ENCODE peak calls at places on chromosomes 7 and 10, in nine cellular contexts. One of them, this sample, is unnamed.

GRCh38 chr7:2018786-2019692 is 213.7 kb downstream of the MAD1L1 start:
- DNase-seq in WTC11: no peak
- DNase-seq in sigmoid colon: peak; percentile 71
- DNase-seq in A673: peak; percentile 67
- DNase-seq in B cell: peak; percentile 77
- DNase-seq in right lobe of liver: peak; percentile 30
- DNase-seq in AG10803: peak; percentile 81
- DNase-seq in GM23338: no peak
- DNase-seq in glutamatergic neuron: no peak
- DNase-seq in this sample: no peak

GRCh38 chr7:8442814-8443304 is 9.4 kb downstream of the NXPH1 start:
- DNase-seq in A673: peak; percentile 31
- DNase-seq in B cell: no peak
- DNase-seq in AG10803: peak; percentile 3
- DNase-seq in sigmoid colon: no peak
- DNase-seq in right lobe of liver: peak; percentile 63
- DNase-seq in glutamatergic neuron: peak; percentile 56
- DNase-seq in GM23338: peak; percentile 94
- DNase-seq in WTC11: peak; percentile 94
- DNase-seq in this sample: peak; percentile 95

GRCh38 chr10:89478085-89478738 is 57.2 kb downstream of the SLC16A12 start:
- DNase-seq in right lobe of liver: no peak
- DNase-seq in sigmoid colon: no peak
- DNase-seq in WTC11: peak; percentile 21
- DNase-seq in GM23338: peak; percentile 67
- DNase-seq in glutamatergic neuron: no peak
- DNase-seq in A673: no peak
- DNase-seq in B cell: peak; percentile 40
- DNase-seq in AG10803: no peak
- DNase-seq in this sample: no peak

GRCh38 chr7:129989466-129989865 is 36.7 kb upstream of the UBE2H start:
- DNase-seq in A673: peak; percentile 13
- DNase-seq in right lobe of liver: no peak
- DNase-seq in B cell: no peak
- DNase-seq in GM23338: no peak
- DNase-seq in AG10803: no peak
- DNase-seq in glutamatergic neuron: no peak
- DNase-seq in WTC11: no peak
- DNase-seq in sigmoid colon: no peak
- DNase-seq in this sample: no peak

GRCh38 chr10:119162121-119162520 is 3.4 kb downstream of the SFXN4 start:
- DNase-seq in GM23338: no peak
- DNase-seq in sigmoid colon: peak; percentile 59
- DNase-seq in right lobe of liver: no peak
- DNase-seq in A673: no peak
- DNase-seq in glutamatergic neuron: no peak
- DNase-seq in AG10803: no peak
- DNase-seq in WTC11: no peak
- DNase-seq in B cell: no peak
- DNase-seq in this sample: no peak

GRCh38 chr10:128325788-128326187 is 199.6 kb upstream of the MKI67 start:
- DNase-seq in A673: no peak
- DNase-seq in B cell: no peak
- DNase-seq in sigmoid colon: no peak
- DNase-seq in WTC11: no peak
- DNase-seq in AG10803: no peak
- DNase-seq in glutamatergic neuron: no peak
- DNase-seq in right lobe of liver: no peak
- DNase-seq in GM23338: no peak
- DNase-seq in this sample: no peak

GRCh38 chr10:71746344-71747037 is 26.8 kb downstream of the VSIR start:
- DNase-seq in GM23338: peak; percentile 53
- DNase-seq in WTC11: peak; percentile 52
- DNase-seq in A673: no peak
- DNase-seq in AG10803: no peak
- DNase-seq in glutamatergic neuron: no peak
- DNase-seq in right lobe of liver: no peak
- DNase-seq in B cell: no peak
- DNase-seq in sigmoid colon: no peak
- DNase-seq in this sample: no peak

GRCh38 chr10:33336606-33337334 is 2.3 kb upstream of the NRP1 start:
- DNase-seq in GM23338: peak; percentile 65
- DNase-seq in WTC11: peak; percentile 60
- DNase-seq in glutamatergic neuron: peak; percentile 56
- DNase-seq in right lobe of liver: peak; percentile 59
- DNase-seq in A673: no peak
- DNase-seq in B cell: peak; percentile 41
- DNase-seq in sigmoid colon: peak; percentile 71
- DNase-seq in AG10803: no peak
- DNase-seq in this sample: peak; percentile 42

GRCh38 chr10:70124918-70125317 is 7.7 kb downstream of the AIFM2 start:
- DNase-seq in AG10803: no peak
- DNase-seq in glutamatergic neuron: no peak
- DNase-seq in WTC11: no peak
- DNase-seq in sigmoid colon: no peak
- DNase-seq in right lobe of liver: no peak
- DNase-seq in A673: no peak
- DNase-seq in GM23338: no peak
- DNase-seq in B cell: no peak
- DNase-seq in this sample: no peak

GRCh38 chr7:98569606-98570337 is 47.3 kb upstream of the NPTX2 start:
- DNase-seq in AG10803: no peak
- DNase-seq in right lobe of liver: no peak
- DNase-seq in B cell: no peak
- DNase-seq in WTC11: no peak
- DNase-seq in sigmoid colon: peak; percentile 76
- DNase-seq in GM23338: no peak
- DNase-seq in glutamatergic neuron: peak; percentile 75
- DNase-seq in A673: no peak
- DNase-seq in this sample: no peak

GRCh38 chr10:79149662-79150443 is 81.1 kb downstream of the ZMIZ1 start:
- DNase-seq in glutamatergic neuron: no peak
- DNase-seq in WTC11: peak; percentile 36
- DNase-seq in A673: peak; percentile 45
- DNase-seq in B cell: peak; percentile 66
- DNase-seq in right lobe of liver: peak; percentile 94
- DNase-seq in AG10803: peak; percentile 84
- DNase-seq in GM23338: no peak
- DNase-seq in sigmoid colon: peak; percentile 92
- DNase-seq in this sample: no peak

GRCh38 chr10:74988055-74988773 is 123.2 kb upstream of the SAMD8 start:
- DNase-seq in sigmoid colon: no peak
- DNase-seq in GM23338: no peak
- DNase-seq in glutamatergic neuron: no peak
- DNase-seq in A673: no peak
- DNase-seq in right lobe of liver: no peak
- DNase-seq in WTC11: no peak
- DNase-seq in AG10803: peak; percentile 74
- DNase-seq in B cell: no peak
- DNase-seq in this sample: no peak

DNA sequence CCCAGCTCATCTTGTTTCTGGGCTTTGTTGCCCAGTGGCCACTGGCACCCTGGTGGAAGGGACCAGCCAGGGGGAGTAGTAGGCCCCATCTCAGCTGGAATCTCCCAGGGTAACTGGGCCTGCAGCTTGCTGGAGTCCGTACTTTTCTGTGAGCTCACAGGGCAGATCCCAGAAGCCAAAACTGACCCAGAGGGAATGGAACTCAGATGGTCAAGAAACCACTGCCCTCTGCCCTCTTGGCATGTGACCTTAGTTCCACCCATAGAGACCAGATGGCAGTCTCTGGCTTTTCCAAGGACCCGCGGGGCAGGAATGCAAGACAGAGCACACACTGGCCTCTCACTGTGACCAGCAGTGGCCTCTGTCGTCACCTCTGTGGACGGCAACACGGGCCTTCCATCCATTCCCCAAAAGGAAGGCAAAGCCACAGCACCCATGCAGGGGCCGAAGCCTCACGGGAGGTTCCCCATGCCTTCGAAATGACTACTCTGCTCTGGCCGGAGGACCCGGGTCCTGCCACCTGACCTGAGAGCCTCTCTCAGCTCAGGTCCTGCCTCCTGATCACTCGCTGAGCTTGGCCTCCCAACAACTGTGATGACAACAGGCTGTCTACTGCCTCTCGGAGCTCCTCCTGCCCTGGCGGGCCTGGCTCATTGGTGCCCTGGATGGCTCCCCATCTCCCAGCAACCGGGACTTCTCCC is 30.0 kb downstream of the MYL10 start:
- DNase-seq in sigmoid colon: no peak
- DNase-seq in glutamatergic neuron: no peak
- DNase-seq in AG10803: no peak
- DNase-seq in right lobe of liver: no peak
- DNase-seq in GM23338: no peak
- DNase-seq in B cell: no peak
- DNase-seq in A673: no peak
- DNase-seq in WTC11: no peak
- DNase-seq in this sample: no peak
- TF ChIP-seq CTCF in sigmoid colon: no peak
- TF ChIP-seq CTCF in glutamatergic neuron: no peak
- TF ChIP-seq CTCF in AG10803: no peak
- TF ChIP-seq CTCF in right lobe of liver: no peak
- TF ChIP-seq CTCF in GM23338: no peak
- TF ChIP-seq CTCF in B cell: no peak
- TF ChIP-seq CTCF in A673: no peak
- TF ChIP-seq CTCF in WTC11: no peak
- TF ChIP-seq CTCF in this sample: no peak

GRCh38 chr7:116195451-116195850 is 14.9 kb upstream of the TES start:
- DNase-seq in WTC11: no peak
- DNase-seq in AG10803: no peak
- DNase-seq in sigmoid colon: no peak
- DNase-seq in B cell: no peak
- DNase-seq in glutamatergic neuron: no peak
- DNase-seq in right lobe of liver: no peak
- DNase-seq in GM23338: no peak
- DNase-seq in A673: no peak
- DNase-seq in this sample: no peak
- TF ChIP-seq CTCF in WTC11: no peak
- TF ChIP-seq CTCF in AG10803: no peak
- TF ChIP-seq CTCF in sigmoid colon: no peak
- TF ChIP-seq CTCF in B cell: no peak
- TF ChIP-seq CTCF in glutamatergic neuron: no peak
- TF ChIP-seq CTCF in right lobe of liver: no peak
- TF ChIP-seq CTCF in GM23338: no peak
- TF ChIP-seq CTCF in A673: no peak
- TF ChIP-seq CTCF in this sample: no peak

GRCh38 chr10:44416021-44416758 is 31.3 kb upstream of the CXCL12 start:
- DNase-seq in right lobe of liver: no peak
- DNase-seq in GM23338: no peak
- DNase-seq in WTC11: no peak
- DNase-seq in B cell: no peak
- DNase-seq in glutamatergic neuron: no peak
- DNase-seq in sigmoid colon: peak; percentile 64
- DNase-seq in AG10803: peak; percentile 55
- DNase-seq in A673: no peak
- DNase-seq in this sample: no peak

GRCh38 chr10:44413416-44413815 is 28.5 kb upstream of the CXCL12 start:
- DNase-seq in sigmoid colon: no peak
- DNase-seq in AG10803: no peak
- DNase-seq in glutamatergic neuron: no peak
- DNase-seq in GM23338: no peak
- DNase-seq in right lobe of liver: no peak
- DNase-seq in B cell: no peak
- DNase-seq in WTC11: no peak
- DNase-seq in A673: no peak
- DNase-seq in this sample: no peak

GRCh38 chr10:44416976-44417375 is 32.1 kb upstream of the CXCL12 start:
- DNase-seq in sigmoid colon: peak; percentile 59
- DNase-seq in AG10803: no peak
- DNase-seq in glutamatergic neuron: no peak
- DNase-seq in right lobe of liver: no peak
- DNase-seq in GM23338: no peak
- DNase-seq in A673: no peak
- DNase-seq in WTC11: no peak
- DNase-seq in B cell: no peak
- DNase-seq in this sample: no peak

GRCh38 chr10:44417761-44418160 is 32.9 kb upstream of the CXCL12 start:
- DNase-seq in AG10803: no peak
- DNase-seq in B cell: no peak
- DNase-seq in WTC11: no peak
- DNase-seq in right lobe of liver: no peak
- DNase-seq in sigmoid colon: no peak
- DNase-seq in GM23338: no peak
- DNase-seq in A673: no peak
- DNase-seq in glutamatergic neuron: no peak
- DNase-seq in this sample: no peak

GRCh38 chr10:44415121-44415520 is 30.2 kb upstream of the CXCL12 start:
- DNase-seq in B cell: no peak
- DNase-seq in GM23338: no peak
- DNase-seq in WTC11: no peak
- DNase-seq in sigmoid colon: no peak
- DNase-seq in glutamatergic neuron: no peak
- DNase-seq in right lobe of liver: no peak
- DNase-seq in AG10803: peak; percentile 65
- DNase-seq in A673: no peak
- DNase-seq in this sample: no peak
- TF ChIP-seq CTCF in B cell: no peak
- TF ChIP-seq CTCF in GM23338: no peak
- TF ChIP-seq CTCF in WTC11: no peak
- TF ChIP-seq CTCF in sigmoid colon: no peak
- TF ChIP-seq CTCF in glutamatergic neuron: no peak
- TF ChIP-seq CTCF in right lobe of liver: no peak
- TF ChIP-seq CTCF in AG10803: no peak
- TF ChIP-seq CTCF in A673: no peak
- TF ChIP-seq CTCF in this sample: no peak

GRCh38 chr10:60456053-60456452 is 66.4 kb upstream of the ANK3 start:
- DNase-seq in sigmoid colon: no peak
- DNase-seq in A673: no peak
- DNase-seq in AG10803: no peak
- DNase-seq in glutamatergic neuron: no peak
- DNase-seq in GM23338: peak; percentile 77
- DNase-seq in B cell: no peak
- DNase-seq in right lobe of liver: no peak
- DNase-seq in WTC11: peak; percentile 59
- DNase-seq in this sample: peak; percentile 18
- TF ChIP-seq CTCF in sigmoid colon: no peak
- TF ChIP-seq CTCF in A673: peak; percentile 15
- TF ChIP-seq CTCF in AG10803: peak; percentile 2
- TF ChIP-seq CTCF in glutamatergic neuron: no peak
- TF ChIP-seq CTCF in GM23338: peak; percentile 71
- TF ChIP-seq CTCF in B cell: no peak
- TF ChIP-seq CTCF in right lobe of liver: no peak
- TF ChIP-seq CTCF in WTC11: peak; percentile 28
- TF ChIP-seq CTCF in this sample: no peak

This sample was measured in endothelial cell.